ENCODE peak calls at places on chromosomes 16 and 17, in ten cellular contexts. One of them, this sample, is unnamed.

GRCh38 chr16:4327386-4327781 is 11.5 kb downstream of the GLIS2 start:
- DNase-seq in T-helper 2 cell: no peak
- DNase-seq in A549: no peak
- DNase-seq in fibroblast of mammary gland: no peak
- DNase-seq in NCI-H1930: no peak
- DNase-seq in activated CD4-positive, alpha-beta T cell treated with anti-CD3 and anti-CD28 coated beads, Interleukin-2, amount 10 ng/mL, durations not matched to agents 7 days and 5 days: no peak
- DNase-seq in stimulated activated CD8-positive, alpha-beta memory T cell treated with anti-CD3 and anti-CD28 coated beads, Interleukin-7, amount 100 ng/mL, for 1 hour: no peak
- DNase-seq in CD8-positive, alpha-beta T cell: no peak
- DNase-seq in SHP77 treated with DMSO at 0.1 percent for 48 hours: no peak
- DNase-seq in psoas muscle: no peak
- DNase-seq in this sample: no peak

GRCh38 chr17:60039509-60040442 is 38.9 kb downstream of the HEATR6 start:
- DNase-seq in T-helper 2 cell: no peak
- DNase-seq in A549: no peak
- DNase-seq in fibroblast of mammary gland: no peak
- DNase-seq in NCI-H1930: no peak
- DNase-seq in activated CD4-positive, alpha-beta T cell treated with anti-CD3 and anti-CD28 coated beads, Interleukin-2, amount 10 ng/mL, durations not matched to agents 7 days and 5 days: no peak
- DNase-seq in stimulated activated CD8-positive, alpha-beta memory T cell treated with anti-CD3 and anti-CD28 coated beads, Interleukin-7, amount 100 ng/mL, for 1 hour: no peak
- DNase-seq in CD8-positive, alpha-beta T cell: no peak
- DNase-seq in SHP77 treated with DMSO at 0.1 percent for 48 hours: no peak
- DNase-seq in psoas muscle: no peak
- DNase-seq in this sample: no peak

GRCh38 chr17:58631523-58632323 is 60.1 kb downstream of the TEX14 start:
- DNase-seq in T-helper 2 cell: peak
- DNase-seq in A549: peak
- DNase-seq in fibroblast of mammary gland: peak
- DNase-seq in NCI-H1930: peak
- DNase-seq in activated CD4-positive, alpha-beta T cell treated with anti-CD3 and anti-CD28 coated beads, Interleukin-2, amount 10 ng/mL, durations not matched to agents 7 days and 5 days: peak
- DNase-seq in stimulated activated CD8-positive, alpha-beta memory T cell treated with anti-CD3 and anti-CD28 coated beads, Interleukin-7, amount 100 ng/mL, for 1 hour: peak
- DNase-seq in CD8-positive, alpha-beta T cell: peak
- DNase-seq in SHP77 treated with DMSO at 0.1 percent for 48 hours: peak
- DNase-seq in psoas muscle: peak
- DNase-seq in this sample: peak

GRCh38 chr17:70073799-70074198 is 1.2 kb upstream of the KCNJ16 start:
- DNase-seq in T-helper 2 cell: no peak
- DNase-seq in A549: no peak
- DNase-seq in fibroblast of mammary gland: no peak
- DNase-seq in NCI-H1930: no peak
- DNase-seq in activated CD4-positive, alpha-beta T cell treated with anti-CD3 and anti-CD28 coated beads, Interleukin-2, amount 10 ng/mL, durations not matched to agents 7 days and 5 days: no peak
- DNase-seq in stimulated activated CD8-positive, alpha-beta memory T cell treated with anti-CD3 and anti-CD28 coated beads, Interleukin-7, amount 100 ng/mL, for 1 hour: no peak
- DNase-seq in CD8-positive, alpha-beta T cell: no peak
- DNase-seq in SHP77 treated with DMSO at 0.1 percent for 48 hours: no peak
- DNase-seq in psoas muscle: no peak
- DNase-seq in this sample: no peak

GRCh38 chr17:50913120-50913519 is 47.0 kb upstream of the TOB1 start:
- DNase-seq in T-helper 2 cell: no peak
- DNase-seq in A549: no peak
- DNase-seq in fibroblast of mammary gland: no peak
- DNase-seq in NCI-H1930: no peak
- DNase-seq in activated CD4-positive, alpha-beta T cell treated with anti-CD3 and anti-CD28 coated beads, Interleukin-2, amount 10 ng/mL, durations not matched to agents 7 days and 5 days: no peak
- DNase-seq in stimulated activated CD8-positive, alpha-beta memory T cell treated with anti-CD3 and anti-CD28 coated beads, Interleukin-7, amount 100 ng/mL, for 1 hour: no peak
- DNase-seq in CD8-positive, alpha-beta T cell: no peak
- DNase-seq in SHP77 treated with DMSO at 0.1 percent for 48 hours: no peak
- DNase-seq in psoas muscle: no peak
- DNase-seq in this sample: no peak

GRCh38 chr16:4344659-4345438 is 6.3 kb downstream of the PAM16 start:
- DNase-seq in T-helper 2 cell: no peak
- DNase-seq in A549: peak
- DNase-seq in fibroblast of mammary gland: peak
- DNase-seq in NCI-H1930: peak
- DNase-seq in activated CD4-positive, alpha-beta T cell treated with anti-CD3 and anti-CD28 coated beads, Interleukin-2, amount 10 ng/mL, durations not matched to agents 7 days and 5 days: no peak
- DNase-seq in stimulated activated CD8-positive, alpha-beta memory T cell treated with anti-CD3 and anti-CD28 coated beads, Interleukin-7, amount 100 ng/mL, for 1 hour: no peak
- DNase-seq in CD8-positive, alpha-beta T cell: no peak
- DNase-seq in SHP77 treated with DMSO at 0.1 percent for 48 hours: peak
- DNase-seq in psoas muscle: no peak
- DNase-seq in this sample: no peak

GRCh38 chr17:27038676-27039075 is 255.2 kb upstream of the WSB1 start:
- DNase-seq in T-helper 2 cell: no peak
- DNase-seq in A549: peak
- DNase-seq in fibroblast of mammary gland: no peak
- DNase-seq in NCI-H1930: peak
- DNase-seq in activated CD4-positive, alpha-beta T cell treated with anti-CD3 and anti-CD28 coated beads, Interleukin-2, amount 10 ng/mL, durations not matched to agents 7 days and 5 days: no peak
- DNase-seq in stimulated activated CD8-positive, alpha-beta memory T cell treated with anti-CD3 and anti-CD28 coated beads, Interleukin-7, amount 100 ng/mL, for 1 hour: no peak
- DNase-seq in CD8-positive, alpha-beta T cell: no peak
- DNase-seq in SHP77 treated with DMSO at 0.1 percent for 48 hours: peak
- DNase-seq in psoas muscle: no peak
- DNase-seq in this sample: no peak

GRCh38 chr16:1331712-1332617 is 1.5 kb upstream of the BAIAP3 start:
- DNase-seq in T-helper 2 cell: peak
- DNase-seq in A549: peak
- DNase-seq in fibroblast of mammary gland: peak
- DNase-seq in NCI-H1930: no peak
- DNase-seq in activated CD4-positive, alpha-beta T cell treated with anti-CD3 and anti-CD28 coated beads, Interleukin-2, amount 10 ng/mL, durations not matched to agents 7 days and 5 days: peak
- DNase-seq in stimulated activated CD8-positive, alpha-beta memory T cell treated with anti-CD3 and anti-CD28 coated beads, Interleukin-7, amount 100 ng/mL, for 1 hour: no peak
- DNase-seq in CD8-positive, alpha-beta T cell: no peak
- DNase-seq in SHP77 treated with DMSO at 0.1 percent for 48 hours: peak
- DNase-seq in psoas muscle: peak
- DNase-seq in this sample: peak

GRCh38 chr17:74736423-74737298 is at the start of gene RAB37:
- DNase-seq in T-helper 2 cell: peak
- DNase-seq in A549: peak
- DNase-seq in fibroblast of mammary gland: peak
- DNase-seq in NCI-H1930: peak
- DNase-seq in activated CD4-positive, alpha-beta T cell treated with anti-CD3 and anti-CD28 coated beads, Interleukin-2, amount 10 ng/mL, durations not matched to agents 7 days and 5 days: peak
- DNase-seq in stimulated activated CD8-positive, alpha-beta memory T cell treated with anti-CD3 and anti-CD28 coated beads, Interleukin-7, amount 100 ng/mL, for 1 hour: no peak
- DNase-seq in CD8-positive, alpha-beta T cell: peak
- DNase-seq in SHP77 treated with DMSO at 0.1 percent for 48 hours: no peak
- DNase-seq in psoas muscle: peak
- DNase-seq in this sample: peak

GRCh38 chr16:70746040-70746707 is 54.8 kb downstream of the VAC14 start:
- DNase-seq in T-helper 2 cell: no peak
- DNase-seq in A549: peak
- DNase-seq in fibroblast of mammary gland: peak
- DNase-seq in NCI-H1930: no peak
- DNase-seq in activated CD4-positive, alpha-beta T cell treated with anti-CD3 and anti-CD28 coated beads, Interleukin-2, amount 10 ng/mL, durations not matched to agents 7 days and 5 days: no peak
- DNase-seq in stimulated activated CD8-positive, alpha-beta memory T cell treated with anti-CD3 and anti-CD28 coated beads, Interleukin-7, amount 100 ng/mL, for 1 hour: no peak
- DNase-seq in CD8-positive, alpha-beta T cell: no peak
- DNase-seq in SHP77 treated with DMSO at 0.1 percent for 48 hours: peak
- DNase-seq in psoas muscle: peak
- DNase-seq in this sample: peak

GRCh38 chr17:56510554-56511342 is 82.8 kb upstream of the NOG start:
- DNase-seq in T-helper 2 cell: no peak
- DNase-seq in A549: no peak
- DNase-seq in fibroblast of mammary gland: no peak
- DNase-seq in NCI-H1930: no peak
- DNase-seq in activated CD4-positive, alpha-beta T cell treated with anti-CD3 and anti-CD28 coated beads, Interleukin-2, amount 10 ng/mL, durations not matched to agents 7 days and 5 days: no peak
- DNase-seq in stimulated activated CD8-positive, alpha-beta memory T cell treated with anti-CD3 and anti-CD28 coated beads, Interleukin-7, amount 100 ng/mL, for 1 hour: no peak
- DNase-seq in CD8-positive, alpha-beta T cell: no peak
- DNase-seq in SHP77 treated with DMSO at 0.1 percent for 48 hours: no peak
- DNase-seq in psoas muscle: no peak
- DNase-seq in this sample: no peak

GRCh38 chr17:19238167-19238505 is 970 bp downstream of the EPN2 start:
- DNase-seq in T-helper 2 cell: no peak
- DNase-seq in A549: peak
- DNase-seq in fibroblast of mammary gland: no peak
- DNase-seq in NCI-H1930: no peak
- DNase-seq in activated CD4-positive, alpha-beta T cell treated with anti-CD3 and anti-CD28 coated beads, Interleukin-2, amount 10 ng/mL, durations not matched to agents 7 days and 5 days: no peak
- DNase-seq in stimulated activated CD8-positive, alpha-beta memory T cell treated with anti-CD3 and anti-CD28 coated beads, Interleukin-7, amount 100 ng/mL, for 1 hour: no peak
- DNase-seq in CD8-positive, alpha-beta T cell: peak
- DNase-seq in SHP77 treated with DMSO at 0.1 percent for 48 hours: no peak
- DNase-seq in psoas muscle: peak
- DNase-seq in this sample: peak

GRCh38 chr17:34853916-34854315 is 107.3 kb downstream of the CCT6B start:
- DNase-seq in T-helper 2 cell: no peak
- DNase-seq in A549: no peak
- DNase-seq in fibroblast of mammary gland: no peak
- DNase-seq in NCI-H1930: no peak
- DNase-seq in activated CD4-positive, alpha-beta T cell treated with anti-CD3 and anti-CD28 coated beads, Interleukin-2, amount 10 ng/mL, durations not matched to agents 7 days and 5 days: no peak
- DNase-seq in stimulated activated CD8-positive, alpha-beta memory T cell treated with anti-CD3 and anti-CD28 coated beads, Interleukin-7, amount 100 ng/mL, for 1 hour: no peak
- DNase-seq in CD8-positive, alpha-beta T cell: no peak
- DNase-seq in SHP77 treated with DMSO at 0.1 percent for 48 hours: no peak
- DNase-seq in psoas muscle: no peak
- DNase-seq in this sample: no peak

GRCh38 chr17:27625856-27626255 is 5.1 kb upstream of the LGALS9 start:
- DNase-seq in T-helper 2 cell: no peak
- DNase-seq in A549: no peak
- DNase-seq in fibroblast of mammary gland: no peak
- DNase-seq in NCI-H1930: no peak
- DNase-seq in activated CD4-positive, alpha-beta T cell treated with anti-CD3 and anti-CD28 coated beads, Interleukin-2, amount 10 ng/mL, durations not matched to agents 7 days and 5 days: no peak
- DNase-seq in stimulated activated CD8-positive, alpha-beta memory T cell treated with anti-CD3 and anti-CD28 coated beads, Interleukin-7, amount 100 ng/mL, for 1 hour: no peak
- DNase-seq in CD8-positive, alpha-beta T cell: no peak
- DNase-seq in SHP77 treated with DMSO at 0.1 percent for 48 hours: no peak
- DNase-seq in psoas muscle: no peak
- DNase-seq in this sample: no peak

GRCh38 chr17:14318906-14319205 is 18.0 kb downstream of the HS3ST3B1 start:
- DNase-seq in T-helper 2 cell: peak
- DNase-seq in A549: no peak
- DNase-seq in fibroblast of mammary gland: no peak
- DNase-seq in NCI-H1930: no peak
- DNase-seq in activated CD4-positive, alpha-beta T cell treated with anti-CD3 and anti-CD28 coated beads, Interleukin-2, amount 10 ng/mL, durations not matched to agents 7 days and 5 days: peak
- DNase-seq in stimulated activated CD8-positive, alpha-beta memory T cell treated with anti-CD3 and anti-CD28 coated beads, Interleukin-7, amount 100 ng/mL, for 1 hour: no peak
- DNase-seq in CD8-positive, alpha-beta T cell: peak
- DNase-seq in SHP77 treated with DMSO at 0.1 percent for 48 hours: no peak
- DNase-seq in psoas muscle: no peak
- DNase-seq in this sample: no peak

GRCh38 chr16:64808474-64808873 is 313.4 kb downstream of the CDH11 start:
- DNase-seq in T-helper 2 cell: no peak
- DNase-seq in A549: no peak
- DNase-seq in fibroblast of mammary gland: no peak
- DNase-seq in NCI-H1930: no peak
- DNase-seq in activated CD4-positive, alpha-beta T cell treated with anti-CD3 and anti-CD28 coated beads, Interleukin-2, amount 10 ng/mL, durations not matched to agents 7 days and 5 days: no peak
- DNase-seq in stimulated activated CD8-positive, alpha-beta memory T cell treated with anti-CD3 and anti-CD28 coated beads, Interleukin-7, amount 100 ng/mL, for 1 hour: no peak
- DNase-seq in CD8-positive, alpha-beta T cell: no peak
- DNase-seq in SHP77 treated with DMSO at 0.1 percent for 48 hours: no peak
- DNase-seq in psoas muscle: no peak
- DNase-seq in this sample: no peak

GRCh38 chr17:13415877-13416416 is 185.8 kb downstream of the HS3ST3A1 start:
- DNase-seq in T-helper 2 cell: no peak
- DNase-seq in A549: no peak
- DNase-seq in fibroblast of mammary gland: peak
- DNase-seq in NCI-H1930: no peak
- DNase-seq in activated CD4-positive, alpha-beta T cell treated with anti-CD3 and anti-CD28 coated beads, Interleukin-2, amount 10 ng/mL, durations not matched to agents 7 days and 5 days: no peak
- DNase-seq in stimulated activated CD8-positive, alpha-beta memory T cell treated with anti-CD3 and anti-CD28 coated beads, Interleukin-7, amount 100 ng/mL, for 1 hour: no peak
- DNase-seq in CD8-positive, alpha-beta T cell: no peak
- DNase-seq in SHP77 treated with DMSO at 0.1 percent for 48 hours: peak
- DNase-seq in psoas muscle: no peak
- DNase-seq in this sample: peak

GRCh38 chr16:87744750-87745514 is 20.9 kb downstream of the KLHDC4 start:
- DNase-seq in T-helper 2 cell: no peak
- DNase-seq in A549: peak
- DNase-seq in fibroblast of mammary gland: no peak
- DNase-seq in NCI-H1930: no peak
- DNase-seq in activated CD4-positive, alpha-beta T cell treated with anti-CD3 and anti-CD28 coated beads, Interleukin-2, amount 10 ng/mL, durations not matched to agents 7 days and 5 days: no peak
- DNase-seq in stimulated activated CD8-positive, alpha-beta memory T cell treated with anti-CD3 and anti-CD28 coated beads, Interleukin-7, amount 100 ng/mL, for 1 hour: no peak
- DNase-seq in CD8-positive, alpha-beta T cell: no peak
- DNase-seq in SHP77 treated with DMSO at 0.1 percent for 48 hours: no peak
- DNase-seq in psoas muscle: no peak
- DNase-seq in this sample: no peak

GRCh38 chr16:85377388-85378144 is 235.6 kb upstream of the GSE1 start:
- DNase-seq in T-helper 2 cell: no peak
- DNase-seq in A549: no peak
- DNase-seq in fibroblast of mammary gland: no peak
- DNase-seq in NCI-H1930: no peak
- DNase-seq in activated CD4-positive, alpha-beta T cell treated with anti-CD3 and anti-CD28 coated beads, Interleukin-2, amount 10 ng/mL, durations not matched to agents 7 days and 5 days: no peak
- DNase-seq in stimulated activated CD8-positive, alpha-beta memory T cell treated with anti-CD3 and anti-CD28 coated beads, Interleukin-7, amount 100 ng/mL, for 1 hour: no peak
- DNase-seq in CD8-positive, alpha-beta T cell: no peak
- DNase-seq in SHP77 treated with DMSO at 0.1 percent for 48 hours: no peak
- DNase-seq in psoas muscle: no peak
- DNase-seq in this sample: no peak

GRCh38 chr17:76271669-76272540 is 6.8 kb downstream of the UBALD2 start:
- DNase-seq in T-helper 2 cell: peak
- DNase-seq in A549: no peak
- DNase-seq in fibroblast of mammary gland: no peak
- DNase-seq in NCI-H1930: no peak
- DNase-seq in activated CD4-positive, alpha-beta T cell treated with anti-CD3 and anti-CD28 coated beads, Interleukin-2, amount 10 ng/mL, durations not matched to agents 7 days and 5 days: peak
- DNase-seq in stimulated activated CD8-positive, alpha-beta memory T cell treated with anti-CD3 and anti-CD28 coated beads, Interleukin-7, amount 100 ng/mL, for 1 hour: no peak
- DNase-seq in CD8-positive, alpha-beta T cell: peak
- DNase-seq in SHP77 treated with DMSO at 0.1 percent for 48 hours: no peak
- DNase-seq in psoas muscle: peak
- DNase-seq in this sample: no peak

GRCh38 chr16:76059186-76059585 is 218.0 kb upstream of the CNTNAP4 start:
- DNase-seq in T-helper 2 cell: no peak
- DNase-seq in A549: no peak
- DNase-seq in fibroblast of mammary gland: peak
- DNase-seq in NCI-H1930: no peak
- DNase-seq in activated CD4-positive, alpha-beta T cell treated with anti-CD3 and anti-CD28 coated beads, Interleukin-2, amount 10 ng/mL, durations not matched to agents 7 days and 5 days: no peak
- DNase-seq in stimulated activated CD8-positive, alpha-beta memory T cell treated with anti-CD3 and anti-CD28 coated beads, Interleukin-7, amount 100 ng/mL, for 1 hour: no peak
- DNase-seq in CD8-positive, alpha-beta T cell: no peak
- DNase-seq in SHP77 treated with DMSO at 0.1 percent for 48 hours: no peak
- DNase-seq in psoas muscle: no peak
- DNase-seq in this sample: no peak

GRCh38 chr16:1245452-1246005 is 5.0 kb downstream of the TPSAB1 start:
- DNase-seq in T-helper 2 cell: no peak
- DNase-seq in A549: no peak
- DNase-seq in fibroblast of mammary gland: no peak
- DNase-seq in NCI-H1930: no peak
- DNase-seq in activated CD4-positive, alpha-beta T cell treated with anti-CD3 and anti-CD28 coated beads, Interleukin-2, amount 10 ng/mL, durations not matched to agents 7 days and 5 days: no peak
- DNase-seq in stimulated activated CD8-positive, alpha-beta memory T cell treated with anti-CD3 and anti-CD28 coated beads, Interleukin-7, amount 100 ng/mL, for 1 hour: no peak
- DNase-seq in CD8-positive, alpha-beta T cell: no peak
- DNase-seq in SHP77 treated with DMSO at 0.1 percent for 48 hours: no peak
- DNase-seq in psoas muscle: no peak
- DNase-seq in this sample: peak

GRCh38 chr17:44992242-44992939 is 24.3 kb upstream of the C1QL1 start:
- DNase-seq in T-helper 2 cell: no peak
- DNase-seq in A549: no peak
- DNase-seq in fibroblast of mammary gland: no peak
- DNase-seq in NCI-H1930: no peak
- DNase-seq in activated CD4-positive, alpha-beta T cell treated with anti-CD3 and anti-CD28 coated beads, Interleukin-2, amount 10 ng/mL, durations not matched to agents 7 days and 5 days: no peak
- DNase-seq in stimulated activated CD8-positive, alpha-beta memory T cell treated with anti-CD3 and anti-CD28 coated beads, Interleukin-7, amount 100 ng/mL, for 1 hour: no peak
- DNase-seq in CD8-positive, alpha-beta T cell: no peak
- DNase-seq in SHP77 treated with DMSO at 0.1 percent for 48 hours: no peak
- DNase-seq in psoas muscle: no peak
- DNase-seq in this sample: no peak

GRCh38 chr16:17106243-17106791 is 364.4 kb downstream of the XYLT1 start:
- DNase-seq in T-helper 2 cell: no peak
- DNase-seq in A549: no peak
- DNase-seq in fibroblast of mammary gland: no peak
- DNase-seq in NCI-H1930: no peak
- DNase-seq in activated CD4-positive, alpha-beta T cell treated with anti-CD3 and anti-CD28 coated beads, Interleukin-2, amount 10 ng/mL, durations not matched to agents 7 days and 5 days: no peak
- DNase-seq in stimulated activated CD8-positive, alpha-beta memory T cell treated with anti-CD3 and anti-CD28 coated beads, Interleukin-7, amount 100 ng/mL, for 1 hour: no peak
- DNase-seq in CD8-positive, alpha-beta T cell: no peak
- DNase-seq in SHP77 treated with DMSO at 0.1 percent for 48 hours: no peak
- DNase-seq in psoas muscle: no peak
- DNase-seq in this sample: no peak

GRCh38 chr17:2369039-2369438 is 31.7 kb downstream of the SGSM2 start:
- DNase-seq in T-helper 2 cell: no peak
- DNase-seq in A549: no peak
- DNase-seq in fibroblast of mammary gland: no peak
- DNase-seq in NCI-H1930: no peak
- DNase-seq in activated CD4-positive, alpha-beta T cell treated with anti-CD3 and anti-CD28 coated beads, Interleukin-2, amount 10 ng/mL, durations not matched to agents 7 days and 5 days: no peak
- DNase-seq in stimulated activated CD8-positive, alpha-beta memory T cell treated with anti-CD3 and anti-CD28 coated beads, Interleukin-7, amount 100 ng/mL, for 1 hour: no peak
- DNase-seq in CD8-positive, alpha-beta T cell: no peak
- DNase-seq in SHP77 treated with DMSO at 0.1 percent for 48 hours: no peak
- DNase-seq in psoas muscle: no peak
- DNase-seq in this sample: no peak

GRCh38 chr17:45311762-45312476 is 4.9 kb downstream of the MAP3K14 start:
- DNase-seq in T-helper 2 cell: peak
- DNase-seq in A549: peak
- DNase-seq in fibroblast of mammary gland: no peak
- DNase-seq in NCI-H1930: no peak
- DNase-seq in activated CD4-positive, alpha-beta T cell treated with anti-CD3 and anti-CD28 coated beads, Interleukin-2, amount 10 ng/mL, durations not matched to agents 7 days and 5 days: peak
- DNase-seq in stimulated activated CD8-positive, alpha-beta memory T cell treated with anti-CD3 and anti-CD28 coated beads, Interleukin-7, amount 100 ng/mL, for 1 hour: peak
- DNase-seq in CD8-positive, alpha-beta T cell: peak
- DNase-seq in SHP77 treated with DMSO at 0.1 percent for 48 hours: no peak
- DNase-seq in psoas muscle: peak
- DNase-seq in this sample: peak

GRCh38 chr16:73095142-73095791 is 47.3 kb upstream of the ZFHX3 start:
- DNase-seq in T-helper 2 cell: no peak
- DNase-seq in A549: peak
- DNase-seq in fibroblast of mammary gland: no peak
- DNase-seq in NCI-H1930: no peak
- DNase-seq in activated CD4-positive, alpha-beta T cell treated with anti-CD3 and anti-CD28 coated beads, Interleukin-2, amount 10 ng/mL, durations not matched to agents 7 days and 5 days: no peak
- DNase-seq in stimulated activated CD8-positive, alpha-beta memory T cell treated with anti-CD3 and anti-CD28 coated beads, Interleukin-7, amount 100 ng/mL, for 1 hour: no peak
- DNase-seq in CD8-positive, alpha-beta T cell: no peak
- DNase-seq in SHP77 treated with DMSO at 0.1 percent for 48 hours: peak
- DNase-seq in psoas muscle: no peak
- DNase-seq in this sample: no peak

GRCh38 chr17:42655528-42655927 is 3.6 kb upstream of the TUBG2 start:
- DNase-seq in T-helper 2 cell: no peak
- DNase-seq in A549: no peak
- DNase-seq in fibroblast of mammary gland: peak
- DNase-seq in NCI-H1930: no peak
- DNase-seq in activated CD4-positive, alpha-beta T cell treated with anti-CD3 and anti-CD28 coated beads, Interleukin-2, amount 10 ng/mL, durations not matched to agents 7 days and 5 days: no peak
- DNase-seq in stimulated activated CD8-positive, alpha-beta memory T cell treated with anti-CD3 and anti-CD28 coated beads, Interleukin-7, amount 100 ng/mL, for 1 hour: no peak
- DNase-seq in CD8-positive, alpha-beta T cell: no peak
- DNase-seq in SHP77 treated with DMSO at 0.1 percent for 48 hours: no peak
- DNase-seq in psoas muscle: no peak
- DNase-seq in this sample: no peak

This sample was measured in left cardiac atrium.